ENCODE peak calls at places on chromosomes 4 and X, in four cellular contexts. W is B cell, Z is psoas muscle, B is GM10248. C is an unnamed sample.

GRCh38 chr4:3114377-3114776 is 39.9 kb downstream of the HTT start:
- DNase-seq in W (no peak), Z (no peak), B (no peak), C (no peak)

GRCh38 chr4:138252551-138252950 is 10.4 kb upstream of the SLC7A11 start:
- DNase-seq in W (no peak), Z (no peak), B (no peak), C (no peak)

GRCh38 chr4:151227731-151228130 is 49.2 kb upstream of the PRSS48 start:
- DNase-seq in W (no peak), Z (peak; percentile 77), B (no peak), C (no peak)

GRCh38 chrX:123140454-123140853 is 43.6 kb upstream of the GRIA3 start:
- DNase-seq in W (no peak), Z (no peak), B (no peak), C (no peak)

GRCh38 chr4:3387943-3388348 is 53.8 kb upstream of the HGFAC start:
- DNase-seq in W (peak; percentile 46), Z (peak; percentile 90), B (no peak), C (no peak)

GRCh38 chr4:3878678-3879077 is 112.5 kb downstream of the ADRA2C start:
- DNase-seq in W (no peak), Z (no peak), B (no peak), C (no peak)

GRCh38 chrX:119984652-119985051 is 41.1 kb upstream of the NKAP start:
- DNase-seq in W (no peak), Z (no peak), B (no peak), C (no peak)

GRCh38 chr4:8192748-8193738 is 6.0 kb upstream of the SH3TC1 start:
- DNase-seq in W (peak; percentile 90), Z (peak; percentile 79), B (peak; percentile 77), C (peak; percentile 69)

GRCh38 chr4:187666634-187667033 is 328.9 kb upstream of the ZFP42 start:
- DNase-seq in W (no peak), Z (no peak), B (no peak), C (no peak)
- TF ChIP-seq CTCF in W (no peak), Z (no peak), B (no peak), C (no peak)

DNA sequence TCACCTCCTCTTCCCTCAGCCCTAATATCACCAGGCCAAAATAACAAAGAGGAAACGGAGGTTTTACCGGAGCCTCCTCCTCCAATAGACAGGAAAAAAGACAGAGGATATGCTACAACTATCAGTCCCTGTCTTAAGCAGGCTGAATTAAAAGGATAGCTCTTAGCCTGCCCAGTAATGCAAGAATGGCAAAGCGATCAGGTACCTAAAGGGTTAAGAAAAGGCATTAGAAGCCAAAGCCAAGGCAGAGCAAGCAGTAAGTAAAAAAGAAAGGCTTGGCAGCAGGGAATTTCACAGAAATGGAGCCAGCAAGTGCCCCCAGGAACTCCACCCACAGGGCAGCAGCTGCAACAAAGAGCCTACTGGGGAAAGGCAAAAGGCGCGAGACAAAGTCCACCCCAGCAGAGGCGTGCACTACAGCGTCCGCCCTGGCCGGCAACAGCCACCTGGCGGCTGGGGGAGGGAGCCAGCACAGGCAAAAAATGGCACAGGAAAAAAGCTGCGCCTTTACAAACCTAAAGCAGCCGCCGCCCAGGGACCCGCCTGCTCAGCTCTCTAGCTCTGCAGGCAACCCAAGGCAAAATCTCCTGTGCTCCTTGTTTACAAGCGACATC is 220.6 kb upstream of the ZC4H2 start:
- DNase-seq in W (no peak), Z (no peak), B (no peak), C (peak; percentile 4)
- TF ChIP-seq CTCF in W (no peak), Z (no peak), B (no peak), C (no peak)

GRCh38 chr4:80225628-80226027 is 28.3 kb downstream of the PRDM8 start:
- DNase-seq in W (no peak), Z (no peak), B (no peak), C (no peak)

GRCh38 chr4:80221161-80221560 is 23.9 kb downstream of the PRDM8 start:
- DNase-seq in W (no peak), Z (no peak), B (no peak), C (no peak)

GRCh38 chr4:80219301-80220025 is 22.2 kb downstream of the PRDM8 start:
- DNase-seq in W (no peak), Z (no peak), B (no peak), C (no peak)

GRCh38 chr4:80216100-80216761 is 18.9 kb downstream of the PRDM8 start:
- DNase-seq in W (no peak), Z (no peak), B (no peak), C (no peak)

DNA sequence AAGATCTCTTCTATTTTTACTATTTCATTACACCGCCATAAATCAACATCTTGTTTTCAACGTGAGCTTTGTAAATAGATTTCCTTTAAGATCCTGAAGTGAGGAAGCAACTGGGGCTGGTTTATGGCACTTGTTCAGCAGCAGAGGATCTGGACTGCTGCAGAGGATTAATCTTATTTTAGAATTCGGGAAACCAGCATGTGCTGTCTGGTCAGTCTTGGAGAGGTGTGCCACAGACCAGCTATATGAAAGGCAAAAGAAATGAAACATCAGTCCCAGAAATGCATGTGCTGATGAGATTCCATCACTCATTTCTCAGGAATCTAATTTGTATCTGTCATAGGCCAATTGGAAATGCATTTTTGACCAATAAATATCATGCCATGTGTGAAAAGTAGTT is 23.4 kb downstream of the PRDM8 start:
- DNase-seq in W (no peak), Z (no peak), B (no peak), C (no peak)
- TF ChIP-seq CTCF in W (no peak), Z (no peak), B (no peak), C (no peak)

DNA sequence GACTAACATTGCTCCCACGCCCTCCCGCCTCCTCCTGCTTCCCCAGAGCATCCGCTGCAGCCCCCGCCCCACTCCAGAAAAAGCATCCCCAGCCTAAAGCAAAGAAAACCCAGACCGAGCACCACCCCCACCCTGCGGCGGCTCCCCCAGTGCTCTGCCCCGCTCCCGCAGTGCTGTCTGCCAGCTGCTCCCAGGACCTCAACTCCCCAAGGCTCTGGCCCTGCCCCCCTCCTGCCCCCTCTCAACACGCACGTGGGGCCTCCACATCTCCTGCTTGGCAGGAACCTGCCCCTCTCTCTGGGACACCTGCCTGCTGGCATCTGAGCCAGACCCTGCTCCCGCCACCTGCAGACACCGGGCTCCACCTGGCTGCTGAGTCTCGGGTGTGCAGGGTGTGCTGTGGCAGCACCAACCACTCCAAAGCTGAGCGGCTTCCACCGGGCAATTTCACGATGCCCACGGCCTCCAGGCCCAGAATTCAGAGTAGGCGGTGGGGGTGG is 79.4 kb downstream of the FAM53A start:
- DNase-seq in W (no peak), Z (peak; percentile 34), B (no peak), C (peak; percentile 62)
- TF ChIP-seq CTCF in W (no peak), Z (no peak), B (peak; percentile 15), C (no peak)

DNA sequence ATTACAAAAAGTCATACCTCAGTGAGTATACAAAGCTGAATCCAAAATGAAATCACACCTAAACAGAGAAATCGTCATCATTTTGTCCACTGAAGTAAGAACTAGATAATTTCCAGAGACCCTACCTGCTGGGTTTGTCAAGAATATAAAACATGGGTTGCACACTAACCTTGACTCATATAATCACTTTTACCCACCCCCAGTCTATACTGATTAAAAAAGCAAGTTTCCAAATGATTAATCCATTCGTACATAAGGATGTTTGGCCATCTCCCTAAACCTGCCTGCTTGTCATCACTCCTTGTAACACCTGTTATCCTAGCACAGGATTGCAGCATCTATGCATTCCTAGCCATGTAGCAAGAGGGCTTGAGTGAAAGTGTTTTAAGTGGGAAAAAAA is 4.7 kb downstream of the RAP2C start:
- DNase-seq in W (no peak), Z (no peak), B (no peak), C (no peak)
- TF ChIP-seq CTCF in W (no peak), Z (no peak), B (no peak), C (no peak)

DNA sequence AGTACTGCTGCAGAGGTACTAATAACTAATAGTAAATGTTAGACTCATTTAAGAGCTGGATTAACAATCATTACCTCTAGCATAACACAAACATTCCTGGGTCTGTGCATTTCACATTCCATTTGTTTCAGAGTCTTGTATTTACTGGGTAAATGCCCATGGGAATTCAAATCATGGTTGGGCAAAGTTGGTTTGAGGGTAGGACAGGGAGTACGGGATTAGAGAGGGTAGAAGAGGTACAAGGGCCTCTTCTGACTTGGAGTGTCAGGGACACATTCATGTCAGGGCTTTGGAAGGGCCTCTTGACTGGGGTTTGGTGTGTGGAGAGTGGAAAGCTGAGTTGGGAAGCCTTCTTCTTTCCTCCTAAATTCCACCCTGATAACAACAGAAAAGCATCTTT is 65.9 kb downstream of the WWC2 start:
- DNase-seq in W (no peak), Z (no peak), B (no peak), C (no peak)
- TF ChIP-seq CTCF in W (no peak), Z (no peak), B (no peak), C (no peak)

DNA sequence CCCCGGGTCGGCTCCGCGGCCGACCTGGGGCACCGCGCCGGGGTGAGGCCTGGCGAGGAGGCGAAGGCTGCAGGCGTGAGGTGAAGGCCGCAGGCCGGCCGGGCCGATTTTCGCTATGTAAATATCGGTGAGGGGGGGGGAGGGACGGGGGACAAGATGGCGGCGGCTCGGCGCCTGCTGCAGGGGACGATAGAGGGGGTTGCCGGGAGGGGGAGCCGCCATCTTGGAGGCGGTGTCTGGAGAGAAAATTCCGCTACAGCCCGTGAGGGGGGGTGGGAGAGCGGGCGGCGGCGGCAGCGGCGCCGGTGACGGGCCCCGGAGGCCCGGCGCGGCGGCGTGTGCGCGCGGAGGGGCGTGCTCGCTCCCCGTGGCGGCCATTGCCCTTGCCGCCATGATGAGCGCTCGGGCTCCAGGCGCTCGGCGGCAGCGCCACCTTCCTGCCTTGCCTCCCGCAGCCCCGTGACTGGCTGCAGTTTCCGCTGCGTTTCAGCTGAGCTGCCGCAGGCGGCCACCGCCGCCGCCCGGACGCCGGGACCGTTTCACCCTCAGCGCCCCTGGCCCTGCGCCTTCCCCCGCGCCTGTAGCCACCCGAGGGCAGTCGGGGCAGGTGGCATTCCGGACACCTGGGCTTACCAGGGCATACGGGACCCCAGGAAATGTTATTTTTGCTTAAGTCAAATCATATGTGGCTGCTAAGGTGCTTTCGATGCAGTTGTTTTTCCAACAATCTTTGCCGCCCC is 692 bp downstream of the ZFX start:
- DNase-seq in W (peak; percentile 85), Z (peak; percentile 97), B (peak; percentile 91), C (peak; percentile 85)
- TF ChIP-seq CTCF in W (peak; percentile 34), Z (peak; percentile 60), B (peak; percentile 28), C (peak; percentile 37)

GRCh38 chr4:121053601-121054143 is 18.7 kb downstream of the NDNF start:
- DNase-seq in W (no peak), Z (peak; percentile 53), B (no peak), C (no peak)

GRCh38 chr4:121049072-121049599 is 23.2 kb downstream of the NDNF start:
- DNase-seq in W (no peak), Z (no peak), B (no peak), C (no peak)

GRCh38 chr4:121048165-121048564 is 24.2 kb downstream of the NDNF start:
- DNase-seq in W (no peak), Z (no peak), B (no peak), C (no peak)

GRCh38 chr4:121054373-121054772 is 18.0 kb downstream of the NDNF start:
- DNase-seq in W (no peak), Z (no peak), B (no peak), C (no peak)

GRCh38 chr4:121050251-121050650 is 22.1 kb downstream of the NDNF start:
- DNase-seq in W (no peak), Z (no peak), B (no peak), C (no peak)
- TF ChIP-seq CTCF in W (no peak), Z (peak; percentile 12), B (no peak), C (no peak)

GRCh38 chrX:140928739-140929138 is 73.7 kb upstream of the SPANXB1 start:
- DNase-seq in W (no peak), Z (no peak), B (no peak), C (no peak)
- TF ChIP-seq CTCF in W (no peak), Z (no peak), B (no peak), C (no peak)

C was measured in activated CD8-positive, alpha-beta T cell treated with anti-CD3 and anti-CD28 coated beads for 36 hours.